ENCODE peak calls at places on chromosomes 6 and 20, in five cellular contexts. One of them, this sample, is unnamed. For H3K4me1, the result is how much of the 10 kb centered on the place peaks cover.

GRCh38 chr6:4313044-4313686 is 177.8 kb upstream of the ECI2 start:
- DNase-seq in breast epithelium: no peak
- DNase-seq in HepG2: no peak
- DNase-seq in psoas muscle: peak
- DNase-seq in uterus: no peak
- DNase-seq in this sample: no peak

GRCh38 chr20:54284928-54285704 is 77.2 kb downstream of the PFDN4 start:
- DNase-seq in breast epithelium: no peak
- DNase-seq in HepG2: no peak
- DNase-seq in psoas muscle: no peak
- DNase-seq in uterus: no peak
- DNase-seq in this sample: no peak

GRCh38 chr20:58963060-58963584 is 17.9 kb upstream of the NELFCD start:
- DNase-seq in breast epithelium: no peak
- DNase-seq in HepG2: no peak
- DNase-seq in psoas muscle: no peak
- DNase-seq in uterus: no peak
- DNase-seq in this sample: no peak

GRCh38 chr20:3904224-3904623 is 15.0 kb downstream of the PANK2 start:
- DNase-seq in breast epithelium: no peak
- DNase-seq in HepG2: peak
- DNase-seq in psoas muscle: no peak
- DNase-seq in uterus: no peak
- DNase-seq in this sample: no peak

GRCh38 chr6:89909991-89910390 is 15.7 kb downstream of the GJA10 start:
- DNase-seq in breast epithelium: no peak
- DNase-seq in HepG2: no peak
- DNase-seq in psoas muscle: no peak
- DNase-seq in uterus: no peak
- DNase-seq in this sample: no peak

GRCh38 chr6:153816306-153816845 is 222.7 kb upstream of the OPRM1 start:
- DNase-seq in breast epithelium: no peak
- DNase-seq in HepG2: no peak
- DNase-seq in psoas muscle: no peak
- DNase-seq in uterus: no peak
- DNase-seq in this sample: no peak

GRCh38 chr20:62887147-62887859 is 25.7 kb upstream of the TCFL5 start:
- DNase-seq in breast epithelium: no peak
- DNase-seq in HepG2: peak
- DNase-seq in psoas muscle: peak
- DNase-seq in uterus: no peak
- DNase-seq in this sample: peak

GRCh38 chr6:139570166-139570565 is 195.7 kb upstream of the CITED2 start:
- DNase-seq in breast epithelium: no peak
- DNase-seq in HepG2: no peak
- DNase-seq in psoas muscle: no peak
- DNase-seq in uterus: no peak
- DNase-seq in this sample: no peak

GRCh38 chr6:81241717-81242116 is 510.8 kb downstream of the TENT5A start:
- DNase-seq in breast epithelium: no peak
- DNase-seq in HepG2: peak
- DNase-seq in psoas muscle: no peak
- DNase-seq in uterus: no peak
- DNase-seq in this sample: no peak

GRCh38 chr20:61023612-61024011 is 228.4 kb upstream of the CDH4 start:
- DNase-seq in breast epithelium: no peak
- DNase-seq in HepG2: no peak
- DNase-seq in psoas muscle: no peak
- DNase-seq in uterus: no peak
- DNase-seq in this sample: no peak

GRCh38 chr20:63255911-63256704 is 1.8 kb upstream of the NKAIN4 start:
- DNase-seq in breast epithelium: no peak
- DNase-seq in HepG2: no peak
- DNase-seq in psoas muscle: no peak
- DNase-seq in uterus: no peak
- DNase-seq in this sample: no peak

GRCh38 chr20:15446373-15446772 is 1109.0 kb upstream of the FLRT3 start:
- DNase-seq in breast epithelium: peak
- DNase-seq in HepG2: no peak
- DNase-seq in psoas muscle: peak
- DNase-seq in uterus: peak
- DNase-seq in this sample: peak

GRCh38 chr20:17849901-17850673 is 118.5 kb downstream of the SNX5 start:
- DNase-seq in breast epithelium: no peak
- DNase-seq in HepG2: peak
- DNase-seq in psoas muscle: peak
- DNase-seq in uterus: peak
- DNase-seq in this sample: no peak

GRCh38 chr6:157514659-157515496 is 133.9 kb downstream of the ZDHHC14 start:
- DNase-seq in breast epithelium: no peak
- DNase-seq in HepG2: peak
- DNase-seq in psoas muscle: peak
- DNase-seq in uterus: no peak
- DNase-seq in this sample: peak

GRCh38 chr20:47973519-47974233 is 188.4 kb upstream of the SULF2 start:
- DNase-seq in breast epithelium: no peak
- DNase-seq in HepG2: peak
- DNase-seq in psoas muscle: peak
- DNase-seq in uterus: no peak
- DNase-seq in this sample: no peak

GRCh38 chr6:14286144-14286543 is 168.6 kb downstream of the CD83 start:
- DNase-seq in breast epithelium: no peak
- DNase-seq in HepG2: no peak
- DNase-seq in psoas muscle: no peak
- DNase-seq in uterus: no peak
- DNase-seq in this sample: no peak

GRCh38 chr6:107154131-107154906 is 39.0 kb upstream of the BEND3 start:
- DNase-seq in breast epithelium: no peak
- DNase-seq in HepG2: peak
- DNase-seq in psoas muscle: no peak
- DNase-seq in uterus: no peak
- DNase-seq in this sample: no peak

GRCh38 chr6:82877213-82878195 is 188.1 kb downstream of the UBE3D start:
- DNase-seq in breast epithelium: no peak
- DNase-seq in HepG2: no peak
- DNase-seq in psoas muscle: no peak
- DNase-seq in uterus: no peak
- DNase-seq in this sample: no peak

GRCh38 chr20:3161316-3162079 is 1.8 kb upstream of the FASTKD5 start:
- DNase-seq in breast epithelium: no peak
- DNase-seq in HepG2: peak
- DNase-seq in psoas muscle: no peak
- DNase-seq in uterus: no peak
- DNase-seq in this sample: no peak

GRCh38 chr6:139732451-139732850 is 358.0 kb upstream of the CITED2 start:
- DNase-seq in breast epithelium: peak
- DNase-seq in HepG2: no peak
- DNase-seq in psoas muscle: peak
- DNase-seq in uterus: peak
- DNase-seq in this sample: no peak

GRCh38 chr6:81613606-81614005 is 138.9 kb downstream of the TENT5A start:
- DNase-seq in breast epithelium: no peak
- DNase-seq in HepG2: no peak
- DNase-seq in psoas muscle: no peak
- DNase-seq in uterus: no peak
- DNase-seq in this sample: no peak

GRCh38 chr6:46549155-46549554 is 57.9 kb upstream of the RCAN2 start:
- DNase-seq in breast epithelium: no peak
- DNase-seq in HepG2: no peak
- DNase-seq in psoas muscle: no peak
- DNase-seq in uterus: no peak
- DNase-seq in this sample: no peak

GRCh38 chr6:7684843-7685242 is 41.1 kb upstream of the BMP6 start:
- DNase-seq in breast epithelium: no peak
- DNase-seq in HepG2: no peak
- DNase-seq in psoas muscle: no peak
- DNase-seq in uterus: no peak
- DNase-seq in this sample: no peak

GRCh38 chr6:45187841-45188240 is 140.3 kb upstream of the RUNX2 start:
- DNase-seq in breast epithelium: no peak
- DNase-seq in HepG2: peak
- DNase-seq in psoas muscle: no peak
- DNase-seq in uterus: no peak
- DNase-seq in this sample: no peak

GRCh38 chr6:115896538-115897129 is 164.1 kb downstream of the FRK start:
- DNase-seq in breast epithelium: no peak
- DNase-seq in HepG2: peak
- DNase-seq in psoas muscle: no peak
- DNase-seq in uterus: no peak
- DNase-seq in this sample: no peak

GRCh38 chr6:33826537-33826936 is 22.7 kb upstream of the MLN start:
- DNase-seq in breast epithelium: no peak
- DNase-seq in HepG2: no peak
- DNase-seq in psoas muscle: no peak
- DNase-seq in uterus: no peak
- DNase-seq in this sample: no peak

GRCh38 chr6:148565321-148565926 is 181.4 kb upstream of the UST start:
- DNase-seq in breast epithelium: no peak
- DNase-seq in HepG2: no peak
- DNase-seq in psoas muscle: no peak
- DNase-seq in uterus: no peak
- DNase-seq in this sample: no peak

DNA sequence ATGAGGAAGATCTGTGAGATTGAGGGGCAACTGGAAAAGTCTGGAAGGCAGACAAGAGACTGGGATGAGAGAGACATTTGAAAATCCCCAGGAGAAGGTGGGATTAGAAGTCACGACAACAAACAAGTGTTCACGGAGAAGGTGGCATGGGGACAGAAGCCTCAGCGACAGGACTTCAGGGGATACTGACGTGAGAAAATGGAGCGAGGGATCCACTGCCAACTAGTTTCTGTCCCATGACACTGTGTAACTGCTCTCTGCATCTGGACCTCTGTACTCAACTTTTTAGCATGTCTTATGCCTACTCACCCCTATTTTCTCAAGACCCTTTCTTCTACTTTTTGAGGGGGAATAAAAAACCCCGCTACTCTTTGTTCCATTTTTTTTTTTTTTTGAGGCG is 18.3 kb upstream of the ZBTB2 start:
- DNase-seq in breast epithelium: no peak
- DNase-seq in HepG2: no peak
- DNase-seq in psoas muscle: no peak
- DNase-seq in uterus: no peak
- DNase-seq in this sample: no peak
- H3K4me3 ChIP-seq in breast epithelium: no peak
- H3K4me3 ChIP-seq in HepG2: no peak
- H3K4me3 ChIP-seq in psoas muscle: no peak
- H3K4me3 ChIP-seq in uterus: no peak
- H3K4me3 ChIP-seq in this sample: no peak

DNA sequence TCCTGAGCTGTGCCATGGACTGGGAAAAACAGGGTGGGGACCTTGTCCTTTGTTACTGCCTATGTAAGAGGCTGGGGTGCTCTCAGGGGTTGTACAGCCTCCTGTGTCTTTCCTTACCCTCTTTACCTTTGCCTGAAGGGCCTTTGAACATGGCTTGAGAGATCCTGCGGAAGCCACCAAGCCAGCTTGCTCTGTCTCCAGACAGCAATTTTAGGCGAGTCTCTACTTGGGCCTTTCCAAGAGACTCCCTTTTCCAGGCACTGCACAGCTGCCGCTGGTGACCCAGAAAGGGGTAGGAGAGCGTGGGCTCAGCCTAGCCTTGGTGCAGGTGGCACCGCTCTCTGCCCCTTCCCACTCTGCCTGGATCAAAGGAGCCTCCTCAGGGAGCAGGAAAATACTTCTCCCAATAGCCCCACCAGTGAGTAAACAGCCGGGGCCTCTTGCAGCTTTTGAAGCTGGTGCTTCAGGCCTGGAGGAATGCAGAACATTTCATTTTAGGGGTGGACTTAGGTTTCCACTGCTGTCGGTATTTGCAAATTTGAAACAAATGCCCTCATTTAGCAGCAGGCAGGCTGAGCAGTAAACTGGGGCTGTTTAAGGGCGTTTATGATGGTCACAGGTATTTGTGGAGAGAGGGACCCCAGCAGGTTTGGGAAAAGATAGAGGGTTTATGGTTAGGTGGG is 13.9 kb downstream of the PTK7 start:
- DNase-seq in breast epithelium: no peak
- DNase-seq in HepG2: peak
- DNase-seq in psoas muscle: no peak
- DNase-seq in uterus: no peak
- DNase-seq in this sample: no peak
- H3K4me1 ChIP-seq in breast epithelium: under half
- H3K4me1 ChIP-seq in HepG2: half or more
- H3K4me1 ChIP-seq in psoas muscle: under half
- H3K4me1 ChIP-seq in uterus: under half
- H3K4me1 ChIP-seq in this sample: under half

GRCh38 chr6:137197684-137198645 is 21.2 kb downstream of the IFNGR1 start:
- DNase-seq in breast epithelium: no peak
- DNase-seq in HepG2: no peak
- DNase-seq in psoas muscle: no peak
- DNase-seq in uterus: no peak
- DNase-seq in this sample: no peak

GRCh38 chr6:137200288-137200687 is 18.9 kb downstream of the IFNGR1 start:
- DNase-seq in breast epithelium: no peak
- DNase-seq in HepG2: no peak
- DNase-seq in psoas muscle: no peak
- DNase-seq in uterus: no peak
- DNase-seq in this sample: no peak

GRCh38 chr6:137203256-137203655 is 15.9 kb downstream of the IFNGR1 start:
- DNase-seq in breast epithelium: no peak
- DNase-seq in HepG2: no peak
- DNase-seq in psoas muscle: no peak
- DNase-seq in uterus: no peak
- DNase-seq in this sample: no peak

GRCh38 chr6:137206562-137206961 is 12.6 kb downstream of the IFNGR1 start:
- DNase-seq in breast epithelium: no peak
- DNase-seq in HepG2: no peak
- DNase-seq in psoas muscle: no peak
- DNase-seq in uterus: no peak
- DNase-seq in this sample: no peak

GRCh38 chr6:137202078-137202477 is 17.1 kb downstream of the IFNGR1 start:
- DNase-seq in breast epithelium: no peak
- DNase-seq in HepG2: no peak
- DNase-seq in psoas muscle: no peak
- DNase-seq in uterus: no peak
- DNase-seq in this sample: no peak
- TF ChIP-seq CTCF in breast epithelium: peak
- TF ChIP-seq CTCF in HepG2: peak
- TF ChIP-seq CTCF in psoas muscle: peak
- TF ChIP-seq CTCF in uterus: no peak
- TF ChIP-seq CTCF in this sample: no peak

DNA sequence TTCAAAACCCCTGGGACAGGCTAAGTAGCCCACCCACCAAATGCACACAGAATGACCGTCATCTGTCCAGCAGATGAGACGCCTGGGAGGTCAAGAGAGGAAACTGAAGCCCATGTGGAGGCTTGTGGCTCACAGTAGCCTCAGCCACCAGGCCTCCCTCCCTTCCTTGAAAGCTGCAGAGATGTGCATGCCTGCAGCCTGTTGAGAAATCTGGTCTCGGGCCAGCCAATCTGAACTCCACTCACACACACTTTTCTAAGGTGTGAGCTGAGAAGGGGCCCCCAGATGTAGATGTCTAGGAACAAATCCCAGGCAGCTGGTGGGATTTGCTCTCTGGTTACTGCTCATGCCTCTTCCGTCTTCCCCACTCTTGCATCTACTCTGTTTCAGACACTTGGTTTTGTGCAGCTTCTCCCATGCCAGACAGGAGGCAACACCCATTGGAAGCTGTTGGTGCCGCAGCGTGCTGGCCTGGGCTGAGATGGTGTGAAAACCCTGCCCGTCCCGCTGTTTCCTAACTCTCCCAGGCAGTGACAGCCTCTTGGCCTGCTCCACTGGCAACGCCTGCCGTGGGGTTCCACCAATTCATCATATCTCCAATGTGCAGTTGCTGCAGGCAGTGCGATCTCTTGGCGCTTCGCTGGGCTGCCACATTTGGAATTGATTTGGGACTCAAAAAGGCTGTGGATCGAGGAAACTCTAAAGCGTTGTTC is 24.1 kb upstream of the PAX1 start:
- DNase-seq in breast epithelium: no peak
- DNase-seq in HepG2: no peak
- DNase-seq in psoas muscle: peak
- DNase-seq in uterus: no peak
- DNase-seq in this sample: no peak
- H3K4me3 ChIP-seq in breast epithelium: peak
- H3K4me3 ChIP-seq in HepG2: no peak
- H3K4me3 ChIP-seq in psoas muscle: peak
- H3K4me3 ChIP-seq in uterus: no peak
- H3K4me3 ChIP-seq in this sample: no peak